ENCODE peak calls at places on chromosomes 12 and 14, in four cellular contexts. One of them, this sample, is unnamed.

GRCh38 chr14:22232486-22232885 is 356.5 kb downstream of the DAD1 start:
- DNase-seq in K562: no peak
- DNase-seq in GM12878: no peak
- DNase-seq in HL-60: no peak
- DNase-seq in this sample: no peak

GRCh38 chr14:51087024-51087423 is 7.9 kb downstream of the TRIM9 start:
- DNase-seq in K562: peak
- DNase-seq in GM12878: no peak
- DNase-seq in HL-60: no peak
- DNase-seq in this sample: no peak

GRCh38 chr12:18496156-18496555 is 234.8 kb downstream of the PIK3C2G start:
- DNase-seq in K562: no peak
- DNase-seq in GM12878: no peak
- DNase-seq in HL-60: no peak
- DNase-seq in this sample: no peak

GRCh38 chr12:91529829-91530228 is 347.2 kb upstream of the DCN start:
- DNase-seq in HL-60: no peak
- DNase-seq in K562: no peak
- DNase-seq in GM12878: no peak
- DNase-seq in this sample: no peak

GRCh38 chr14:95597784-95598204 is 62.9 kb downstream of the GLRX5 start:
- DNase-seq in HL-60: no peak
- DNase-seq in GM12878: no peak
- DNase-seq in K562: peak
- DNase-seq in this sample: no peak

GRCh38 chr14:74922752-74923401 is at the start of gene RPS6KL1:
- DNase-seq in HL-60: peak
- DNase-seq in GM12878: no peak
- DNase-seq in K562: peak
- DNase-seq in this sample: peak

GRCh38 chr14:92678766-92679165 is 69.7 kb downstream of the LGMN start:
- DNase-seq in HL-60: no peak
- DNase-seq in GM12878: no peak
- DNase-seq in K562: no peak
- DNase-seq in this sample: no peak

GRCh38 chr12:78290606-78291345 is 460.1 kb downstream of the NAV3 start:
- DNase-seq in GM12878: no peak
- DNase-seq in K562: no peak
- DNase-seq in HL-60: no peak
- DNase-seq in this sample: no peak

GRCh38 chr12:43728117-43728516 is 30.5 kb downstream of the PUS7L start:
- DNase-seq in GM12878: no peak
- DNase-seq in K562: no peak
- DNase-seq in HL-60: no peak
- DNase-seq in this sample: no peak

GRCh38 chr12:123041042-123041531 is 60.6 kb downstream of the ARL6IP4 start:
- DNase-seq in GM12878: no peak
- DNase-seq in HL-60: no peak
- DNase-seq in K562: no peak
- DNase-seq in this sample: no peak

GRCh38 chr12:123041811-123042655 is 61.6 kb downstream of the ARL6IP4 start:
- DNase-seq in HL-60: no peak
- DNase-seq in K562: no peak
- DNase-seq in GM12878: no peak
- DNase-seq in this sample: no peak

GRCh38 chr12:123044351-123044750 is 63.9 kb downstream of the ARL6IP4 start:
- DNase-seq in GM12878: no peak
- DNase-seq in HL-60: no peak
- DNase-seq in K562: no peak
- DNase-seq in this sample: no peak

GRCh38 chr12:123045678-123046077 is 65.2 kb downstream of the ARL6IP4 start:
- DNase-seq in GM12878: no peak
- DNase-seq in HL-60: no peak
- DNase-seq in K562: no peak
- DNase-seq in this sample: no peak

DNA sequence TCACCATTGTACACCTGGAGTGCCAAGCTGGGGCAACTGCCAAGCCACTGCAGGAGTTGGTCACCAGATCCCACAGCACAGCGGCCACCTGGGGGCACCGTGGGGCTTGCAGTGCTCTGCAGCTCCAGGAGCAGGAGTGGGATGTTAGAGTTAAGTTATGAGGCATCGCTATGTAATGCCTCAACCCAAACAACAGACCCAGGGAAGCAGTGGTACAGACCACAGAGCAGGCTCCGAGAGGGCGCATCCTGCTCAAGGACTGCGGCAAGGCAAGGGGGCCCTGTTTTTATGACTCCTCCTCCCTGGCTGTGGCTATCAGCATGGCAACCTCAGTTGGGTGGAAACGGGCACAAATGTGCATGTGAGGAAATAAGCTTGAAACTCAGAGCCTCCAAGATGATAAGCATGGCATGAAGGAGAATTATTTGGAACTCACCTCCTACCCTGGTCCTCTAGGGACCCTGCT is 63.1 kb downstream of the ARL6IP4 start:
- DNase-seq in HL-60: peak
- DNase-seq in GM12878: no peak
- DNase-seq in K562: peak
- DNase-seq in this sample: no peak
- TF ChIP-seq POLR2AphosphoS5 in HL-60: no peak
- TF ChIP-seq POLR2AphosphoS5 in GM12878: no peak
- TF ChIP-seq POLR2AphosphoS5 in K562: no peak
- TF ChIP-seq POLR2AphosphoS5 in this sample: no peak

DNA sequence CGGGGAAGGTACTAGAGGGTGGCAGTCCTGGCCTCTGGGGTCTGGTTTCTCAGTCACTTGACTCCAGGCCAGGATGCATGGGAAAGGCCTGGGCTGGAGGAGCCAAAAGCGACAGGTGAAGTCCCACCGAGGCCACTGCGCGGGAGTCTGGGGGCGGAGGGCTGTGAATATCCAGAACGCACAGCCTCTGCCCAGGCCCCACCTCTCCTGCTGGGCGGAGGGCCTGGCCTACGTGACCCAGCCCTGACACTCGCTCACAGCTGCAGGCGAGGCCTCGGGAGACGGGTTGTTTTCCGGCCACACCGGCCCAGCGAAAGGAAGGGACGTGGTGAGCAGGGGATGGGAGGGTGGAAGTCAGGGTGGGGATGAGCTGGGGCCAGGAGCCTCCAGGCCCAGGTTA is 91.2 kb downstream of the RFLNA start:
- DNase-seq in HL-60: no peak
- DNase-seq in K562: no peak
- DNase-seq in GM12878: no peak
- DNase-seq in this sample: no peak
- TF ChIP-seq SPI1 in HL-60: no peak
- TF ChIP-seq SPI1 in K562: no peak
- TF ChIP-seq SPI1 in GM12878: no peak
- TF ChIP-seq SPI1 in this sample: no peak

GRCh38 chr12:8665729-8666128 is 3.1 kb upstream of the MFAP5 start:
- DNase-seq in HL-60: no peak
- DNase-seq in K562: no peak
- DNase-seq in GM12878: no peak
- DNase-seq in this sample: no peak
- TF ChIP-seq POLR2AphosphoS5 in HL-60: no peak
- TF ChIP-seq POLR2AphosphoS5 in K562: no peak
- TF ChIP-seq POLR2AphosphoS5 in GM12878: no peak
- TF ChIP-seq POLR2AphosphoS5 in this sample: no peak

GRCh38 chr14:24695265-24696241 is 61.6 kb upstream of the GZMB start:
- DNase-seq in GM12878: peak
- DNase-seq in K562: no peak
- DNase-seq in HL-60: peak
- DNase-seq in this sample: no peak
- TF ChIP-seq SPI1 in GM12878: peak
- TF ChIP-seq SPI1 in K562: peak
- TF ChIP-seq SPI1 in HL-60: peak
- TF ChIP-seq SPI1 in this sample: peak

GRCh38 chr14:52318829-52319604 is 4.9 kb downstream of the PTGER2 start:
- DNase-seq in GM12878: no peak
- DNase-seq in K562: no peak
- DNase-seq in HL-60: no peak
- DNase-seq in this sample: no peak
- TF ChIP-seq POLR2AphosphoS5 in GM12878: no peak
- TF ChIP-seq POLR2AphosphoS5 in K562: no peak
- TF ChIP-seq POLR2AphosphoS5 in HL-60: no peak
- TF ChIP-seq POLR2AphosphoS5 in this sample: no peak

GRCh38 chr12:123474493-123475255 is 16.7 kb downstream of the SNRNP35 start:
- DNase-seq in HL-60: no peak
- DNase-seq in GM12878: no peak
- DNase-seq in K562: no peak
- DNase-seq in this sample: no peak
- TF ChIP-seq SPI1 in HL-60: no peak
- TF ChIP-seq SPI1 in GM12878: no peak
- TF ChIP-seq SPI1 in K562: no peak
- TF ChIP-seq SPI1 in this sample: no peak